ENCODE peak calls at places on chromosomes 6 and 20, in five cellular contexts. S is heart left ventricle; F is CD8-positive, alpha-beta T cell; T is BE2C; C is mesendoderm. P is an unnamed sample. For H3K4me1, the result is how much of the 10 kb centered on the place peaks cover.

GRCh38 chr6:141265748-141266647 is 866.7 kb upstream of the GJE1 start:
- DNase-seq in C (peak), S (no peak), F (no peak), T (no peak), P (no peak)

GRCh38 chr6:131628726-131629125 is 684 bp upstream of the MED23 start:
- DNase-seq in C (no peak), T (no peak), F (no peak), S (no peak), P (no peak)

GRCh38 chr6:159931112-159931511 is 37.8 kb upstream of the IGF2R start:
- DNase-seq in F (no peak), S (no peak), T (no peak), C (no peak), P (no peak)

GRCh38 chr6:156593127-156593526 is 184.1 kb upstream of the ARID1B start:
- DNase-seq in S (no peak), F (no peak), T (no peak), C (no peak), P (no peak)

GRCh38 chr6:31010393-31011060 is at the start of gene MUC22:
- DNase-seq in T (no peak), F (no peak), C (no peak), S (peak), P (no peak)

GRCh38 chr6:39530201-39530759 is 194.9 kb downstream of the KIF6 start:
- DNase-seq in S (no peak), C (peak), F (no peak), T (no peak), P (no peak)

GRCh38 chr6:9499709-9500108 is 915.2 kb downstream of the TFAP2A start:
- DNase-seq in F (no peak), S (no peak), C (no peak), T (no peak), P (no peak)

GRCh38 chr6:83270971-83271714 is 78.0 kb downstream of the RWDD2A start:
- DNase-seq in T (no peak), F (no peak), S (no peak), C (no peak), P (no peak)

GRCh38 chr6:80223743-80224212 is 117.3 kb downstream of the BCKDHB start:
- DNase-seq in F (no peak), S (no peak), C (no peak), T (no peak), P (no peak)

DNA sequence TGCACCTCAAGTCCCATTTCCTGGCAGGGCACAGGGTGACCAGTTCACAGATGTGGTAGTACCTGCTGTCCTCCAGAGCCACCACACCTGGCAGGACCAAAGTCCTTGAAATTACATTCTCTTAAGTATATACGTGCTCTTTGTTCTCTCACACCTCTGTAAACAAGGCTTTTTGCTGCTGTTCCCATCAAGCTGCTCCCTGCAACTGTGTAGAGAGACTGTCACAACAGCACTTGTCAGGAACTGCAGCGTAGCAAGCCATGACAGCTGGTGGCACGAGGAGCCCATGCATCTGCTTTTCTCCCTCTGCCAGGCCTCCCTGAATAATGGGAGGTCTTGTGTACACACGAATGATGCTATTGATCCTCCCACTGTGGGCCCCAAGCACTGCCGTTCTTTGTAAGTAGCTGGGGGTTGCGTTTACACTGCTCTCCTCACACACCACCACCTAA is 431.8 kb downstream of the CD83 start:
- DNase-seq in S (no peak), C (no peak), F (no peak), T (no peak), P (no peak)
- H3K4me1 ChIP-seq in S (under half), C (under half), F (under half), T (under half), P (under half)

GRCh38 chr20:11403711-11404110 is 514.0 kb upstream of the BTBD3 start:
- DNase-seq in C (peak), T (no peak), S (no peak), F (no peak), P (no peak)
- H3K4me1 ChIP-seq in C (under half), T (under half), S (under half), F (under half), P (under half)

DNA sequence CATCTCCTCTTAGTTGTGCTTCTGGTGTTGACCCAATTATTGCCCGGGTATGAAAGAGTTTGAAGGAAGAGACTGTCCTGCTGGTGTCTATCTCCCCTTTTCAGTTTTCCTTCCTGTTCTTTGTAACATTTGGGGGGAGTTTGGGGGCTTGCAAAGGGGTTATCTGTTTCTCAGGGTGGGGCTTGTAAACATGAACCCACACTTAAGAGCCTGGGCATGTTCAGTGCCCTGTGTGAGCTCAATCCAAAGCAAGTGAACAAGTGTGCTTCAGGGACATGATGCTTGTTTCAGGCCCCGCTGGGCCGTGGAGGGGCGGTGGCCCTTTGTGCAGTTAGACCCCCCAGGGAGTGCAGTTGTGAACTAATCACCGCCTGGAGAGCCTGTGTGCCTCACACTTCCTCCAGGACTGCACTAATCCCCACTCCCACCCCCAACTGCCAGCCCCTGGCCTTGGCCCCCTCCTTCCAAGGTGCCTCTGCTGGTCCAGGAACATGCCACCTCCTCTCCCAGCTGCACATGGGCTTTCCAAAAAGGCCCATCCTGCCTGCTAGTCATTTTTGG is 58.1 kb downstream of the RREB1 start:
- DNase-seq in S (no peak), F (no peak), T (no peak), C (no peak), P (no peak)
- H3K4me1 ChIP-seq in S (half or more), F (under half), T (under half), C (under half), P (under half)

GRCh38 chr20:9079038-9079731 is 10.3 kb downstream of the PLCB4 start:
- DNase-seq in T (no peak), F (no peak), C (peak), S (no peak), P (no peak)

GRCh38 chr20:9072741-9073310 is 3.9 kb downstream of the PLCB4 start:
- DNase-seq in S (no peak), C (peak), T (no peak), F (no peak), P (no peak)

GRCh38 chr20:9071976-9072726 is 3.3 kb downstream of the PLCB4 start:
- DNase-seq in T (no peak), F (no peak), C (no peak), S (no peak), P (no peak)

GRCh38 chr20:9070304-9070703 is 1.4 kb downstream of the PLCB4 start:
- DNase-seq in S (no peak), F (no peak), T (no peak), C (no peak), P (no peak)

DNA sequence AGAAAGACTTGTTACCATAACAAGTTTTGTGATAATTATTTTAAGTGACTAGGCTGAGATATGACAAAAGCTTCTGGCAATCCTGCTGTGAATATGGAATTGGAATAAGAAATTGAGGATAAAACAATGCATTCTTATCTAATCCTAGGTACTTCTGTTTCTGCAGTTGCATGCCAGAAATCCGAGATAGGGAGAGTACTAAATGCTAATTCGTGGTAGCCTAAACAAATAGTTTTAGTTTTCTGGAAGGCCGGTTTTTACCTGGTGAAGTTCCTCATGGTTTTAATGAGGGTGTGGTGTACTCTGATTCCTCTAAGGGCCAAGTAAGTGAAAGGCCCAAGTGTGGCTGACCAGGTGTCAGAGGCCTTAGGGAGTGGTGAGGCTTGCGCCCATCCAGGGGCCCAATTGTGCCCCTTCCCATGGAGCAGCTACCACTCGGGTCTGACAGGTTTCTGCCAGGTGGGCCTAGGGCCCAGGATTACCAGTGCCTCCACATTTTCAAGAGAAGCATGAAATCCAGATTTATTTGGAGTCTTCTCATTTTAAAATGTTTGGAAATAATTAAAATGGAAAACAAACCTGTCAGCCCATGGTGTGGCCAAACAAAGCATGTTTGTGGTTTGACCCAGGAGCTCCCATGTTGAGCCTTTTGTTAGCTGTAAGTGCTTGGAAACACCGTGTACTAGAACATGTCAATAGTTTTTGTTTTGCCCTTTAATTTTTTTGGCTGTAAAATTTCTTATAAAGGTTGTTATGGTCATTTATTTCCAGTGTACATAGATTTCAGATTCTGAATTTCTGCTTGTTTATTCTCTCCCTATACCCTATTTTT is 6.6 kb downstream of the PLCB4 start:
- DNase-seq in C (peak), S (no peak), F (no peak), T (no peak), P (no peak)
- H3K4me1 ChIP-seq in C (under half), S (half or more), F (under half), T (under half), P (under half)

GRCh38 chr20:45034436-45034835 is 66.5 kb downstream of the KCNS1 start:
- DNase-seq in F (no peak), S (no peak), T (no peak), C (no peak), P (no peak)
- H3K4me1 ChIP-seq in F (half or more), S (under half), T (under half), C (under half), P (under half)

DNA sequence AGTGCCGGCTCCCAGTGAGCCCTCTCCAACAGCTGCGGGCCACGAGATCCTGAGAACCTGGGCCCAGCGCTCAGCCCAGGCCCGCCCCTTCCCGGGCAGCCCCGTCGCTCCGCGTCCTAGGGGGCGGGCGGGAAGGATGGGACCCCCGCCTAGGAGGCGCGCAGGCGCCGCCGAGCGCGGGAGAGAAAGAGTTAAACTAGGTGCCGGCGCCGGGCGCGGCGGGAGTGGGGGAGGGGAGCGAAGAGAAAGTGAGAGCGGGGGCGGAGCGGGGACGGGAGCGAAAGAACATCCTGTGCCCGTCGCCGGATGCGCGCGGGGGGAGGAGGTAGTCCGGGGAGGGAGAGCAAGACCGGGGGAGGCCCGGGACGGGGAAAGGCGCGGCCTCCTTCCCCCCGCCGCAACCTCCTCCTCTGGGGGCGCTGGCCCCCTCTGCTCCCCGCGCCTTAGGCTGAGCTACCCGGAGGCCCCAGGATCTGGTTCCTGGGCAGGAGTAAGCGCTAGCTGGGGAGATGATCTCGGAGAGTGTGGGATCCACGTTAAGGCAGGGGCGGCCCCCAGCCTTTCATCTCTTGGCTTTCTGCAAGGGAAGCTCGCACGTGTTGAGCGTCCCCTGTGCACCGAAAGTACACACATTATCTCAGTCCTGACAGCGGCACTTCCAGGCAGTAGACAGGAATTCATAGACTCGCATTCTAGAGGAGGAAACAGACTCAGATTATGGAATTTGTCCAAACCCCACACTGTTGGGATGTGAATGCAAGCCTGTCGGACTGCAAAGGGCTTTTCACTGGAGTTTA is 4.9 kb upstream of the ARMC12 start:
- DNase-seq in T (peak), C (peak), S (peak), F (peak), P (peak)
- H3K4me1 ChIP-seq in T (under half), C (under half), S (under half), F (half or more), P (under half)

P was measured in lung.